ENCODE peak calls at places on chromosome 13, in four cellular contexts. K is mesendoderm, J is H9, H is H1. R is an unnamed sample.

GRCh38 chr13:20442798-20443381 is 82.8 kb downstream of the CRYL1 start:
- DNase-seq in K (no peak), J (no peak), H (no peak), R (no peak)

GRCh38 chr13:52162279-52163101 is 3.1 kb upstream of the NEK3 start:
- DNase-seq in K (peak), J (no peak), H (no peak), R (peak)

GRCh38 chr13:59099182-59099950 is 1064.4 kb downstream of the DIAPH3 start:
- DNase-seq in K (peak), J (no peak), H (no peak), R (peak)

GRCh38 chr13:94050039-94050438 is 429.4 kb downstream of the DCT start:
- DNase-seq in K (no peak), J (no peak), H (no peak), R (no peak)

GRCh38 chr13:33634526-33635111 is 183.3 kb upstream of the RFC3 start:
- DNase-seq in K (no peak), J (no peak), H (no peak), R (no peak)

GRCh38 chr13:80979035-80979641 is 638.2 kb upstream of the SPRY2 start:
- DNase-seq in K (peak), J (peak), H (peak), R (peak)

GRCh38 chr13:98143157-98143553 is 261 bp downstream of the FARP1 start:
- DNase-seq in K (no peak), J (peak), H (no peak), R (no peak)

GRCh38 chr13:18998389-18998788 is 183.2 kb downstream of the TUBA3C start:
- DNase-seq in K (no peak), J (no peak), H (no peak), R (no peak)

GRCh38 chr13:92122454-92122853 is 724.0 kb downstream of the GPC5 start:
- DNase-seq in K (no peak), J (no peak), H (no peak), R (no peak)

GRCh38 chr13:47409778-47410177 is 512.9 kb upstream of the HTR2A start:
- DNase-seq in K (peak), J (no peak), H (no peak), R (no peak)

GRCh38 chr13:79451500-79451962 is 29.4 kb upstream of the NDFIP2 start:
- DNase-seq in K (peak), J (peak), H (no peak), R (peak)

GRCh38 chr13:26548251-26548765 is 9.2 kb upstream of the WASF3 start:
- DNase-seq in K (no peak), J (no peak), H (no peak), R (no peak)

GRCh38 chr13:66860868-66861447 is 369.2 kb downstream of the PCDH9 start:
- DNase-seq in K (no peak), J (no peak), H (no peak), R (no peak)

GRCh38 chr13:30157616-30157993 is 149.7 kb downstream of the KATNAL1 start:
- DNase-seq in K (no peak), J (no peak), H (no peak), R (no peak)

GRCh38 chr13:102302534-102302933 is 99.3 kb downstream of the FGF14 start:
- DNase-seq in K (no peak), J (no peak), H (no peak), R (no peak)

GRCh38 chr13:51305558-51305957 is 33.9 kb upstream of the SERPINE3 start:
- DNase-seq in K (no peak), J (no peak), H (no peak), R (no peak)

GRCh38 chr13:83450586-83450985 is 431.7 kb downstream of the SLITRK1 start:
- DNase-seq in K (peak), J (no peak), H (no peak), R (no peak)

GRCh38 chr13:30806784-30807183 is 71.4 kb downstream of the ALOX5AP start:
- DNase-seq in K (no peak), J (no peak), H (no peak), R (peak)

GRCh38 chr13:33322474-33322827 is 36.9 kb upstream of the STARD13 start:
- DNase-seq in K (no peak), J (no peak), H (no peak), R (peak)

GRCh38 chr13:43804461-43805070 is 17.8 kb upstream of the ENOX1 start:
- DNase-seq in K (peak), J (no peak), H (no peak), R (peak)

GRCh38 chr13:86933676-86934075 is 737.5 kb upstream of the SLITRK5 start:
- DNase-seq in K (peak), J (no peak), H (no peak), R (no peak)

GRCh38 chr13:65600702-65601101 is 1629.4 kb downstream of the PCDH9 start:
- DNase-seq in K (no peak), J (no peak), H (no peak), R (peak)

GRCh38 chr13:101346942-101347728 is 69.2 kb downstream of the NALCN start:
- DNase-seq in K (no peak), J (no peak), H (no peak), R (peak)

DNA sequence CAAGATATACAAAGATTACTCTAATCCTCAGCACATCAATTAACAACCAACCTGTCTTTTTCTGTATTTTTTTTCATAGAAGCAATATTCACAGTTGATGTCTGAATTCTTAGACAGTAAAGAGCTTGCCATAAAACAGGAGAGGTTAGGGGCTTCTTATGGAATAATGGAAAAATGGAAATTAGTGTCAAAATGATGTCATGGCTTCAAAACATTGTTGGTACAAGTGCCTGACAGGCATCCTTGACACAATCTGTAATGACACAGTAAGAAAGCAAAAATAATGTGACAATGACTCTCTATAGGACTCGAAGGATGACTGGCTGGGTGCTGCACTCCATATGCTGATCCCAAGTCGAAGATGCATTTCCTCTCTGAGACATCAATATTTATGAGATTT is 205.2 kb upstream of the DACH1 start:
- DNase-seq in K (no peak), J (no peak), H (no peak), R (no peak)
- H3K56ac ChIP-seq in K (no peak), J (no peak), H (no peak), R (no peak)

GRCh38 chr13:68923995-68924394 is 1183.6 kb upstream of the ATXN8OS start:
- DNase-seq in K (no peak), J (no peak), H (no peak), R (no peak)
- H3K56ac ChIP-seq in K (no peak), J (no peak), H (no peak), R (no peak)

DNA sequence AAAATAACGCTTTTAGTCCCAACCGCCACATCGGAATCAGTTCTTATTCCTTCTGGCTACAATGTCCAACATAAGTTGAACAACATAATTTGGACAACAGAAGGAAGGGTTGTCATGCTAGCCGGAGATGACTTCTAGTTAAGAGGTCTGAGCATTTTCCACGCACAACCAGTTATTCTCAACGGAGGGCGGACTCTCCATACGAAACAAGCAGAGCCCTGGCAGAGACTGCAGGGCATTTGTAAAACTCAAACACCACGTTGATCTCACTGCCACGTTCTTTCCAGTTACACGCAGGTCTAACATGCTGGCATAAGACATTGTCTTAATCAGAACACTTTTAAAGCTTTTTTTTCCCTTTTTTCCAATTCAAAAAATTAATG is 38.3 kb upstream of the DCUN1D2 start:
- DNase-seq in K (no peak), J (no peak), H (no peak), R (no peak)
- H3K56ac ChIP-seq in K (no peak), J (no peak), H (no peak), R (no peak)

DNA sequence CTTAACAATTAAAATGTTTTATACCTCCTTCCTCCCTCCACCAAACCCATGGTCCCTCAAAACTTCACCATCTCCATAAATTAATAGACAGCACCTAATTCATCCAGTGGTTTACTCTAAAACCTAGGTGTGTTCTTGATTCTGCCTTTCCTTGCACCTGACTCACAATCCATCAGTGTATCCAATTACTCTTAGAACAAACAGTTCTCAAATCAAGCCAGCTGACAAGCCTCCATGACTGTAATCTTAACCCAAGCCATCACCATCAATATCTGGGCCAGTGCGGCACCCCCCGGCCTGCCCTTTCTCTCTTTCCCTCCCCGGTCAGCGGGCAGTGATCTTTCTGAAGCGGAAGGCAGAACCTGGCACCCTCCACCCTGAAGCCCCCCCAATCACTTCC is 75.6 kb downstream of the TNFRSF19 start:
- DNase-seq in K (no peak), J (no peak), H (no peak), R (no peak)
- H3K56ac ChIP-seq in K (no peak), J (no peak), H (no peak), R (no peak)

DNA sequence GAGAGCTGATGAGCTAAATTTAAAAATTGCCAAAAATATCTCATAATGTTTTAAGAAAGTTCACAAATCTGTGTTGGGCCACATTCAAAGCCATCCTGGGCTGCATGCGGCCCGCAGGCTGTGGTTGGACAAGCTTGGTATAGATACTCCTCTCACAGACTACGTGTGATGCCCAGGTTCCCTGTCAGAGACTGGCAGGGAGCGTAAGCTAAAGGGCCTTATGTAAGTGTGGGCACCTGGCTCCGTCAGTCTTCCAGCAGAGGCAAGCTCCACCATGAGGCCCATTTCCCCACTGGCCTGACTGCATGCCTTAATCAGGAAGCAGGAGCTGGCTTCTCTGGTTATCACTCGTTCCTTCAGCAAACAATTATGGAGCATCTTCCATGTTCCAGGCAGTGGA is 200.2 kb downstream of the FOXO1 start:
- DNase-seq in K (no peak), J (no peak), H (no peak), R (no peak)
- H3K56ac ChIP-seq in K (no peak), J (no peak), H (no peak), R (no peak)